ENCODE peak calls at places on chromosomes 1 and 21, in six cellular contexts. One of them, this sample, is unnamed.

GRCh38 chr1:98796049-98796448 is 134.5 kb downstream of the SNX7 start:
- DNase-seq in Caco-2: no peak
- DNase-seq in uterus: no peak
- DNase-seq in heart left ventricle: no peak
- DNase-seq in T-helper 2 cell: no peak
- DNase-seq in mesendoderm: no peak
- DNase-seq in this sample: no peak

GRCh38 chr1:65279092-65279448 is 30.3 kb upstream of the DNAJC6 start:
- DNase-seq in Caco-2: no peak
- DNase-seq in uterus: no peak
- DNase-seq in heart left ventricle: peak; percentile 52
- DNase-seq in T-helper 2 cell: no peak
- DNase-seq in mesendoderm: peak; percentile 67
- DNase-seq in this sample: no peak

GRCh38 chr21:14088391-14088790 is 122.4 kb downstream of the LIPI start:
- DNase-seq in Caco-2: no peak
- DNase-seq in uterus: no peak
- DNase-seq in heart left ventricle: no peak
- DNase-seq in T-helper 2 cell: no peak
- DNase-seq in mesendoderm: no peak
- DNase-seq in this sample: no peak

GRCh38 chr1:118340928-118341905 is 156.2 kb upstream of the SPAG17 start:
- DNase-seq in Caco-2: no peak
- DNase-seq in uterus: no peak
- DNase-seq in heart left ventricle: no peak
- DNase-seq in T-helper 2 cell: no peak
- DNase-seq in mesendoderm: no peak
- DNase-seq in this sample: no peak

GRCh38 chr1:11767932-11768704 is 6.1 kb downstream of the C1orf167 start:
- DNase-seq in Caco-2: no peak
- DNase-seq in uterus: no peak
- DNase-seq in heart left ventricle: no peak
- DNase-seq in T-helper 2 cell: no peak
- DNase-seq in mesendoderm: no peak
- DNase-seq in this sample: peak; percentile 30

GRCh38 chr1:228997721-228998144 is 262.5 kb downstream of the RHOU start:
- DNase-seq in Caco-2: no peak
- DNase-seq in uterus: no peak
- DNase-seq in heart left ventricle: no peak
- DNase-seq in T-helper 2 cell: no peak
- DNase-seq in mesendoderm: no peak
- DNase-seq in this sample: no peak

GRCh38 chr1:77874804-77875445 is 13.5 kb upstream of the NEXN start:
- DNase-seq in Caco-2: no peak
- DNase-seq in uterus: no peak
- DNase-seq in heart left ventricle: no peak
- DNase-seq in T-helper 2 cell: no peak
- DNase-seq in mesendoderm: peak; percentile 10
- DNase-seq in this sample: peak; percentile 59

GRCh38 chr21:44405948-44406872 is 49.1 kb upstream of the LRRC3 start:
- DNase-seq in Caco-2: no peak
- DNase-seq in uterus: no peak
- DNase-seq in heart left ventricle: no peak
- DNase-seq in T-helper 2 cell: no peak
- DNase-seq in mesendoderm: no peak
- DNase-seq in this sample: peak; percentile 51

GRCh38 chr21:26761174-26761915 is 83.9 kb downstream of the ADAMTS1 start:
- DNase-seq in Caco-2: no peak
- DNase-seq in uterus: no peak
- DNase-seq in heart left ventricle: no peak
- DNase-seq in T-helper 2 cell: no peak
- DNase-seq in mesendoderm: peak; percentile 23
- DNase-seq in this sample: no peak

GRCh38 chr21:44445413-44445812 is 9.9 kb upstream of the LRRC3 start:
- DNase-seq in Caco-2: no peak
- DNase-seq in uterus: no peak
- DNase-seq in heart left ventricle: no peak
- DNase-seq in T-helper 2 cell: no peak
- DNase-seq in mesendoderm: no peak
- DNase-seq in this sample: no peak